ENCODE peak calls at places on chromosomes 13 and 19, in four cellular contexts. G, V, O and S are unnamed samples.

GRCh38 chr19:20315543-20315942 is 148.5 kb downstream of the ZNF486 start:
- DNase-seq in V (no peak), G (no peak), O (no peak), S (no peak)

GRCh38 chr19:46789371-46789770 is 977 bp upstream of the SLC1A5 start:
- DNase-seq in V (no peak), O (no peak), G (peak; percentile 98), S (no peak)

GRCh38 chr19:55683449-55684261 is 8.6 kb downstream of the EPN1 start:
- DNase-seq in O (no peak), G (no peak), V (no peak), S (no peak)

GRCh38 chr13:34671136-34671535 is 270.9 kb upstream of the NBEA start:
- DNase-seq in O (no peak), V (no peak), G (no peak), S (no peak)

GRCh38 chr13:87331178-87331577 is 340.0 kb upstream of the SLITRK5 start:
- DNase-seq in O (peak; percentile 70), V (no peak), G (peak; percentile 40), S (no peak)

GRCh38 chr19:5804516-5805464 is at the start of gene NRTN:
- DNase-seq in V (peak; percentile 77), O (no peak), G (peak; percentile 19), S (peak; percentile 50)

GRCh38 chr13:33026489-33027152 is 10.4 kb downstream of the KL start:
- DNase-seq in O (no peak), V (no peak), G (no peak), S (no peak)

GRCh38 chr13:101965096-101965495 is 436.8 kb downstream of the FGF14 start:
- DNase-seq in O (no peak), V (no peak), G (no peak), S (no peak)

GRCh38 chr13:112897956-112898785 is 70.8 kb upstream of the MCF2L start:
- DNase-seq in O (no peak), V (no peak), G (no peak), S (no peak)

GRCh38 chr13:80048802-80049201 is 292.1 kb downstream of the SPRY2 start:
- DNase-seq in G (peak; percentile 50), V (no peak), O (peak; percentile 97), S (no peak)

GRCh38 chr13:36363464-36363863 is 17.3 kb upstream of the SPART start:
- DNase-seq in G (no peak), O (no peak), V (no peak), S (no peak)

GRCh38 chr19:3849092-3849491 is 19.7 kb downstream of the ZFR2 start:
- DNase-seq in V (no peak), O (no peak), G (peak; percentile 58), S (no peak)

GRCh38 chr19:23974941-23975340 is 60.3 kb downstream of the ZNF726 start:
- DNase-seq in V (no peak), O (no peak), G (peak; percentile 88), S (no peak)

GRCh38 chr19:23972161-23972560 is 57.5 kb downstream of the ZNF726 start:
- DNase-seq in G (no peak), O (no peak), V (no peak), S (no peak)

DNA sequence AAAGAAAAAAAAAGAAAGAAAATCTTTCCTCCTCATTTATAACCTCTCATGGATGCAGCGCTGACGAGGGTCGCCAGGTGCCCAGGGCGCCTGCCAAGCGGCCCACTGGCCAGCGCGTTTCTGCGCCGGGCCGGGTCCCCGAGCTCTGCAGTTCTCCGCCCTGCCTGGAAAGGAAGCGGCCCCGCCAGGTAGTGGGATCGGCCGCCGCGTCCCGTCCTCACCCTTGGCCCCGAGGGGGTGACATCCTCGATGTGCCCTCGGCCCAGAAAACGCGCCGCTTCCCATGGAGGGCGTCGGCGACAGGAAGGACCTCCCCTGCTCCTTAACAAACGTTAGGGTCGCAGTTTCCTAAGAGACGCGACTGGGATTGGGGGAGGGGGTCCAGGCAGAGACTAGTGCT is 56.9 kb downstream of the ZNF726 start:
- DNase-seq in G (no peak), O (no peak), V (no peak), S (no peak)
- H3K4me3 ChIP-seq in G (no peak overlapping the region), O (no peak overlapping the region), V (no peak overlapping the region), S (no peak overlapping the region)

GRCh38 chr19:38664503-38665211 is 17.2 kb downstream of the ACTN4 start:
- DNase-seq in O (no peak), V (no peak), G (no peak), S (no peak)
- H2BK12ac ChIP-seq in O (no peak overlapping the region), V (peak overlapping the region; percentile 82), G (peak overlapping the region; percentile 60), S (peak overlapping the region; percentile 67)

DNA sequence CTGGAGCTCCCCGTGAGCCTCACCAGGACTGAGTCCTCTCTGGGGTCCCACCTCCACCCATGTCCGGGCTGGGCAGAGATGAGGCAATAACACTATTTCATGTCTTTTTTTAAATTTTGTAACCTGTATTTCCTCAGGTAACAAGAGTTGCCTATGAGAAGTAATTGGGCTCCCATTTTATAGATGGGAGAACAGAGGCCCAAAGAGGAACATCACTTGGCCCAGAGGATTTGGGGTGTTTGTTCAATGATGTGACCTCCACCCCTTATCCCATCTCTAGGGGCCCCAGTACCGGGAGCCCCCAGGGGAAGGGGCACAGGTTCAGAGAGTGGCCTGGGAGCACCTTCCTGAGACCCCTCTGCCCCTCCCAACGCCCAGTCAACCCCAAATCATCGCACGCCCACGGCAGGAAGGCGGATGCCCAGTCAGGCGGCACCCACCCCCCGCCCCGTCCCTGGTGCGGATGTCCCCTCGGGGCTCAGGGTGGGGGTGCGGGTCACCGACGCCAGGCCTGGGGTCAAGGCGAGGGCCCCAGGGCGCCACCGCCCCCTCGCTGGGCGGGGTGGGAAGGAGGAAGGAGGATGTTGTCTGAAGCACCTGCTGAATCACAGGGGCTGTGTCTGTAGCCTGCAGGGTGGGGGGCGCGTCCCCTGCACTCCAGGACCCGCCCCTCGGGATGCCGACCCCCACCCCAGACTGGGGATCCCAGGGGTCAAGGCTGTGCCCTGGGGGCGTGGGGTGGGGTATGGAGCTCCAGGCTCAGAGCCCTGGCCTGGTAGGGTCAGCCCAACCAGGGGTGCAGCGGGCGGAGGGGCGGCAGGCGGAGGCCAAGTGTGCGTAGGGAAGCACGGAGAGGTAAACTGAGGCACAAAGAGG is 9.0 kb upstream of the CIRBP start:
- DNase-seq in O (no peak), G (peak; percentile 67), V (no peak), S (no peak)
- H3K4ac ChIP-seq in O (peak overlapping the region; percentile 24), G (no peak overlapping the region), V (no peak overlapping the region), S (peak overlapping the region; percentile 89)

DNA sequence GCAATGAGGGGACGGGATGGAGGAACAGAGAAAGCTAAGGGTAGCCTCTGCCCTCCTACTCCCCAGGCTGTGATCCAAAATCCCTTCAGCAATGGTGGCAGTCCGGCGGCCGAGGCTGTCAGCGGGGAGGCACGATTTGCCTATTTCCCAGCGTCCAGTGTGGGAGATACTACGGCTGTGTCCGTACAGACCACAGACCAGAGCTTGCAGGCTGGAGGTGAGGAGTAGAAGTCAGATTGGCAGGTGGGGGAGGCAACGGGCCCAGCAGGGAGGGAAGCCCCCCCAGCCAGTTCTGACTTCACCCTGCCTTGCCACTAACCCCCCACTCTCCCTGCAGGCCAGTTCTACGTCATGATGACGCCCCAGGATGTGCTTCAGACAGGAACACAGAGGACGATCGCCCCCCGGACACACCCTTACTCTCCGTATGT is 1.6 kb downstream of the USF2 start:
- DNase-seq in V (no peak), G (no peak), O (no peak), S (no peak)
- H3K4me3 ChIP-seq in V (no peak overlapping the region), G (no peak overlapping the region), O (no peak overlapping the region), S (no peak overlapping the region)

GRCh38 chr19:45460807-45461347 is 6.9 kb upstream of the FOSB start:
- DNase-seq in V (no peak), O (no peak), G (peak; percentile 11), S (no peak)

GRCh38 chr19:45455707-45456499 is 11.9 kb upstream of the FOSB start:
- DNase-seq in V (peak; percentile 85), G (peak; percentile 98), O (peak; percentile 100), S (no peak)

GRCh38 chr19:45457776-45458175 is 10.0 kb upstream of the FOSB start:
- DNase-seq in V (no peak), G (no peak), O (no peak), S (no peak)

GRCh38 chr19:45451850-45452387 is 15.9 kb upstream of the FOSB start:
- DNase-seq in O (no peak), V (no peak), G (peak; percentile 81), S (no peak)

GRCh38 chr19:45456500-45456815 is 11.3 kb upstream of the FOSB start:
- DNase-seq in O (no peak), V (no peak), G (no peak), S (no peak)
- H2BK12ac ChIP-seq in O (no peak overlapping the region), V (peak overlapping the region; percentile 97), G (peak overlapping the region; percentile 53), S (no peak overlapping the region)

GRCh38 chr19:34275705-34276104 is 21.4 kb downstream of the GARRE1 start:
- DNase-seq in G (no peak), O (no peak), V (no peak), S (no peak)
- H3K4ac ChIP-seq in G (no peak overlapping the region), O (no peak overlapping the region), V (no peak overlapping the region), S (no peak overlapping the region)

DNA sequence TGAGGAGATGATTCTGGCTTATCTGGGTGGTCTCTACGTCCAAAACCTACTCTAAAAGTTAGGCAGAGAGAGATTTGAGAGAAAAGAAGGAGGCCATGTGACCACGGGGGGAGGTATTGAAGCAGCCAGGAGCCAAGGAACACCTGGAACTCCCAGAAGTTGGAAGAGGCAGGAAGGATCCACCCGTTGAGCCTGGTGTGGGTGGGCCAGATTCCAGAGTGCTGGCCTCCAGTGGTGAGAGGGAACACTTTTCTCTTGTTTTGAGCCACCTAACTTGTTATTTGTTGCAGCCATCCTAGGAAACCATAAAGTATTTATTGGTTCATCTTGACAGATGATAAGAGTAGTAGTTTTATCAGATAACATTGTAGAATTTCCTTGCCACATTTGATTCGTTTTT is 396.9 kb downstream of the MYO16 start:
- DNase-seq in O (no peak), G (peak; percentile 43), V (no peak), S (no peak)
- H3K4me3 ChIP-seq in O (no peak overlapping the region), G (no peak overlapping the region), V (no peak overlapping the region), S (no peak overlapping the region)